ENCODE peak calls at places on chromosome 11, in ten cellular contexts. F is Calu3; E is ELR; N is NCI-H774; M is GM12865; V is nephron progenitor cell; H is NCI-H2029; P is dermis microvascular lymphatic vessel endothelial cell; X is stimulated activated CD8-positive, alpha-beta memory T cell treated with anti-CD3 and anti-CD28 coated beads, Interleukin-7, amount 100 ng/mL, for 1 hour; A is HFFc6. D is an unnamed sample.

GRCh38 chr11:65424200-65425104 is 1.9 kb downstream of the NEAT1 start:
- DNase-seq in F (no peak), E (peak), N (no peak), M (peak), V (no peak), H (no peak), P (peak), X (no peak), A (peak), D (no peak)

GRCh38 chr11:726278-726915 is 20.4 kb downstream of the EPS8L2 start:
- DNase-seq in F (no peak), E (no peak), N (peak), M (peak), V (peak), H (peak), P (peak), X (no peak), A (no peak), D (no peak)

GRCh38 chr11:45097721-45098493 is 48.5 kb upstream of the PRDM11 start:
- DNase-seq in F (no peak), E (peak), N (no peak), M (peak), V (peak), H (no peak), P (peak), X (no peak), A (peak), D (peak)

GRCh38 chr11:45182902-45183301 is 36.5 kb downstream of the PRDM11 start:
- DNase-seq in F (peak), E (peak), N (no peak), M (peak), V (no peak), H (peak), P (peak), X (no peak), A (peak), D (peak)

GRCh38 chr11:130001491-130002351 is 914 bp downstream of the PRDM10 start:
- DNase-seq in F (peak), E (peak), N (peak), M (peak), V (peak), H (peak), P (peak), X (peak), A (peak), D (no peak)

GRCh38 chr11:44049832-44050231 is 2.1 kb downstream of the ACCSL start:
- DNase-seq in F (no peak), E (no peak), N (no peak), M (no peak), V (no peak), H (no peak), P (no peak), X (no peak), A (no peak), D (no peak)

GRCh38 chr11:26618441-26618840 is 46.4 kb upstream of the MUC15 start:
- DNase-seq in F (no peak), E (no peak), N (no peak), M (no peak), V (no peak), H (no peak), P (no peak), X (no peak), A (no peak), D (no peak)

GRCh38 chr11:10490398-10491232 is 35.6 kb downstream of the AMPD3 start:
- DNase-seq in F (peak), E (peak), N (peak), M (no peak), V (peak), H (no peak), P (peak), X (no peak), A (peak), D (no peak)

GRCh38 chr11:25317221-25317620 is 820.4 kb downstream of the LUZP2 start:
- DNase-seq in F (no peak), E (peak), N (no peak), M (no peak), V (no peak), H (no peak), P (no peak), X (no peak), A (no peak), D (no peak)

D was measured in Kasumi-1.